ENCODE peak calls at places on chromosomes 12 and 14, in four cellular contexts. B, E, R and K are unnamed samples. For H3K9me3, the result is how much of the 10 kb centered on the place peaks cover.

GRCh38 chr14:31084385-31084784 is 58.2 kb upstream of the STRN3 start:
- DNase-seq in E (no peak), R (no peak), B (no peak), K (no peak)

GRCh38 chr12:68981536-68981935 is 48.6 kb upstream of the CPM start:
- DNase-seq in B (no peak), E (no peak), R (no peak), K (no peak)

GRCh38 chr14:98736701-98737338 is 535.2 kb downstream of the BCL11B start:
- DNase-seq in E (no peak), B (no peak), R (no peak), K (no peak)

GRCh38 chr12:112346194-112346593 is 36.0 kb downstream of the HECTD4 start:
- DNase-seq in E (no peak), R (no peak), B (no peak), K (no peak)

GRCh38 chr12:120820885-120821510 is 83.2 kb downstream of the SPPL3 start:
- DNase-seq in R (no peak), E (no peak), B (no peak), K (no peak)

GRCh38 chr14:91400696-91401095 is 16.9 kb downstream of the CCDC88C start:
- DNase-seq in R (no peak), B (no peak), E (no peak), K (no peak)

GRCh38 chr14:56501909-56502530 is 77.6 kb upstream of the TMEM260 start:
- DNase-seq in E (no peak), B (no peak), R (no peak), K (no peak)

GRCh38 chr12:108635201-108635996 is 1.7 kb upstream of the SELPLG start:
- DNase-seq in E (no peak), R (no peak), B (no peak), K (no peak)

GRCh38 chr14:39034481-39035296 is 68.3 kb downstream of the SEC23A start:
- DNase-seq in B (no peak), E (no peak), R (peak), K (no peak)

GRCh38 chr14:83994020-83994419 is 1535.9 kb upstream of the FLRT2 start:
- DNase-seq in R (no peak), B (no peak), E (no peak), K (no peak)

GRCh38 chr12:122747224-122748175 is 5.1 kb upstream of the DENR start:
- DNase-seq in E (no peak), B (no peak), R (no peak), K (no peak)

GRCh38 chr14:104660597-104660996 is 28.8 kb upstream of the INF2 start:
- DNase-seq in R (no peak), B (no peak), E (no peak), K (no peak)

GRCh38 chr12:31922341-31923062 is 36.7 kb upstream of the RESF1 start:
- DNase-seq in R (no peak), E (peak), B (no peak), K (no peak)

GRCh38 chr14:67514650-67515385 is 18.3 kb upstream of the PLEKHH1 start:
- DNase-seq in B (peak), R (peak), E (no peak), K (no peak)

GRCh38 chr14:90846511-90846910 is 30.3 kb upstream of the TTC7B start:
- DNase-seq in E (no peak), R (no peak), B (no peak), K (no peak)

GRCh38 chr12:102454808-102455760 is 25.3 kb downstream of the IGF1 start:
- DNase-seq in E (no peak), B (no peak), R (no peak), K (no peak)

GRCh38 chr14:80621701-80622100 is 319.8 kb downstream of the CEP128 start:
- DNase-seq in R (no peak), E (peak), B (no peak), K (no peak)

GRCh38 chr12:5537771-5538170 is 105.9 kb downstream of the NTF3 start:
- DNase-seq in R (no peak), B (no peak), E (no peak), K (no peak)

GRCh38 chr14:88554458-88555286 is at the start of gene PTPN21:
- DNase-seq in B (peak), E (no peak), R (peak), K (peak)

GRCh38 chr12:130423136-130423535 is 85.4 kb downstream of the PIWIL1 start:
- DNase-seq in E (no peak), B (no peak), R (no peak), K (no peak)

GRCh38 chr12:54036620-54037359 is 3.9 kb downstream of the HOXC5 start:
- DNase-seq in E (no peak), R (peak), B (no peak), K (no peak)

GRCh38 chr12:34336619-34337465 is 314.5 kb downstream of the ALG10 start:
- DNase-seq in B (no peak), E (no peak), R (no peak), K (no peak)
- H3K9me3 ChIP-seq in B (under half), E (under half), R (under half), K (half or more)

GRCh38 chr12:105226219-105226618 is 9.8 kb downstream of the APPL2 start:
- DNase-seq in E (no peak), R (no peak), B (peak), K (peak)
- TF ChIP-seq POLR2A in E (no peak), R (no peak), B (no peak), K (no peak)

DNA sequence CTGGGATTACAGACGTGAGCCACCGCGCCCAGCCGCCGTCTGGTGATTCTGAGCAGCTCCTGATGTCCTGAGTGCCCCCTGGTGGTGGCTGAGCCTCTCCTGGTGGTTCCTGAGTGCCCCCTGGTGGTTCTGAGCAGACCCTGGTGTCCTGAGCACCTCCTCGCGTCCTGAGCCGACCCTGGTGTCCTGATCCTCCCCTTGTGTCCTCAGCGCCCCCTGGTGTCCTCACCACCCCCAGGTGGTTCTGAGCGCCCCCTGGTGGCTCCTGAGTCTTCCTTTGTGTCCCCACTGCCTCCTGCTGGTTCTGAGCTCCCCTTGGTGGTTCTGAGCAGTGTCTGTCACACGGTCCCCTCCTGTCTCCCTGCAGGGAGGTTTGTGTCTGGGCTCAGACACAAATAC is 1304.9 kb downstream of the TMEM121 start:
- DNase-seq in R (no peak), E (no peak), B (peak), K (no peak)
- H3K9me3 ChIP-seq in R (under half), E (under half), B (under half), K (under half)

DNA sequence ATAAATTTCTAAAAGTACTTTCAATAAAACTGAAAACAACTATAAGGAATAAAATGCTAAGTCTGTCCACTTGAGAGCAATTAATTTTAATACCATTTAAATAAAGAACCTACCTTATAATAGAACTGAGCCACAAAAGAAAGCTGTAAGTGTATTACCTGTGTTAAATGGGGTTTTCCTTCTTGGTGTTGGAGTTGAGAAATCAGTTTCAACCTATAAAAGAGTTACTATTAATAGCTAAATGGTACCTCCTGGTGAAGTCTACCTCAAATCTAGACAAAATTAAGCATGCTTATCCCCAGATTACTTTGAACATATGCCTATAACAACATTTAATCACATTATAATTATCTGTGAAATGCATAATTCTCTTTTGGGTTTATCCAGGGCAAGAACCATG is 48.8 kb downstream of the MIS18BP1 start:
- DNase-seq in B (no peak), E (no peak), R (no peak), K (no peak)
- TF ChIP-seq POLR2A in B (no peak), E (no peak), R (no peak), K (no peak)